ENCODE peak calls at places on chromosomes 4 and X, in seven cellular contexts. B is mammary epithelial cell, R is GM12878, D is astrocyte, Q is GM23248, E is GM23338, A is PC-3. H is an unnamed sample. For H3K4me1 and H3K79me2, the result is how much of the 10 kb centered on the place peaks cover.

GRCh38 chrX:102043380-102043779 is 82.1 kb upstream of the TCEAL2 start:
- DNase-seq in Q (no peak), R (no peak), D (no peak), A (no peak), B (no peak), E (no peak), H (no peak)

GRCh38 chr4:126038492-126039236 is 723.9 kb downstream of the FAT4 start:
- DNase-seq in B (no peak), A (no peak), E (no peak), D (no peak), Q (no peak), R (no peak), H (peak)

GRCh38 chrX:38045697-38046096 is 39.3 kb downstream of the SYTL5 start:
- DNase-seq in R (no peak), D (peak), Q (no peak), B (no peak), A (peak), E (no peak), H (peak)

GRCh38 chrX:2451456-2452316 is 49.1 kb downstream of the DHRSX start:
- DNase-seq in Q (peak), B (no peak), D (peak), R (no peak), A (no peak), E (peak), H (peak)

GRCh38 chr4:125187621-125188176 is 127.1 kb upstream of the FAT4 start:
- DNase-seq in R (no peak), A (peak), D (peak), E (no peak), B (peak), Q (peak), H (peak)

GRCh38 chrX:103932133-103932532 is 30.3 kb upstream of the TMSB15B start:
- DNase-seq in A (no peak), R (no peak), B (no peak), Q (no peak), D (no peak), E (no peak), H (no peak)

GRCh38 chr4:17781072-17781830 is at the start of gene FAM184B:
- DNase-seq in E (peak), D (peak), Q (peak), A (peak), B (no peak), R (no peak), H (peak)

GRCh38 chr4:13329963-13330362 is 154.2 kb downstream of the RAB28 start:
- DNase-seq in B (peak), R (peak), D (peak), Q (peak), E (no peak), A (peak), H (peak)

GRCh38 chrX:77442728-77443127 is 4.5 kb upstream of the FGF16 start:
- DNase-seq in B (peak), D (peak), Q (peak), E (no peak), A (peak), R (no peak), H (peak)

GRCh38 chrX:120260369-120260768 is 9.8 kb downstream of the ZBTB33 start:
- DNase-seq in R (no peak), D (no peak), A (no peak), E (no peak), Q (no peak), B (peak), H (no peak)

GRCh38 chrX:97315939-97316338 is 432.2 kb downstream of the RPA4 start:
- DNase-seq in B (no peak), E (peak), D (no peak), Q (no peak), R (no peak), A (peak), H (no peak)

GRCh38 chr4:6198768-6199343 is 1.5 kb downstream of the JAKMIP1 start:
- DNase-seq in A (no peak), R (no peak), D (no peak), E (peak), B (peak), Q (no peak), H (peak)

GRCh38 chrX:106874075-106874474 is 29.1 kb downstream of the RIPPLY1 start:
- DNase-seq in R (no peak), A (peak), Q (peak), B (no peak), E (peak), D (peak), H (peak)

GRCh38 chrX:96770315-96770714 is 85.7 kb downstream of the DIAPH2 start:
- DNase-seq in E (peak), B (no peak), D (no peak), A (peak), Q (peak), R (no peak), H (peak)

GRCh38 chrX:9378980-9379696 is 85.7 kb upstream of the TBL1X start:
- DNase-seq in E (no peak), Q (peak), B (peak), D (peak), R (no peak), A (peak), H (peak)

GRCh38 chr4:74504212-74504611 is 59.3 kb downstream of the AREG start:
- DNase-seq in Q (peak), B (peak), R (no peak), E (no peak), D (peak), A (peak), H (peak)

GRCh38 chrX:13994104-13994503 is 35.6 kb downstream of the GEMIN8 start:
- DNase-seq in Q (no peak), D (no peak), R (no peak), E (no peak), B (no peak), A (no peak), H (no peak)

GRCh38 chrX:14922437-14922836 is 49.2 kb downstream of the MOSPD2 start:
- DNase-seq in B (peak), E (no peak), D (peak), A (peak), Q (peak), R (no peak), H (peak)

GRCh38 chrX:67546496-67547423 is 2.9 kb downstream of the AR start:
- DNase-seq in B (no peak), D (no peak), R (no peak), E (peak), Q (peak), A (no peak), H (no peak)

GRCh38 chr4:67713531-67714247 is 12.7 kb upstream of the UBA6 start:
- DNase-seq in A (peak), D (peak), B (peak), Q (peak), E (no peak), R (no peak), H (peak)

GRCh38 chr4:126583509-126583908 is 1049.2 kb upstream of the INTU start:
- DNase-seq in D (no peak), E (peak), B (peak), A (peak), Q (peak), R (no peak), H (peak)

GRCh38 chr4:163495900-163496299 is 1.4 kb downstream of the TMA16 start:
- DNase-seq in A (no peak), R (peak), B (peak), D (no peak), E (no peak), Q (no peak), H (no peak)

GRCh38 chr4:73815145-73815544 is 21.3 kb upstream of the CXCL6 start:
- DNase-seq in D (no peak), Q (no peak), E (no peak), B (peak), A (peak), R (no peak), H (peak)

GRCh38 chrX:78029663-78030062 is 60.2 kb upstream of the PGAM4 start:
- DNase-seq in D (peak), Q (peak), A (peak), B (peak), R (no peak), E (peak), H (peak)

GRCh38 chr4:8050555-8051206 is 107.9 kb downstream of the ABLIM2 start:
- DNase-seq in B (no peak), A (no peak), E (peak), D (peak), Q (peak), R (no peak), H (peak)

GRCh38 chr4:123832173-123833026 is 435.8 kb downstream of the SPRY1 start:
- DNase-seq in B (peak), R (no peak), D (peak), Q (peak), E (no peak), A (peak), H (peak)

GRCh38 chr4:114597410-114598115 is 1.0 kb upstream of the UGT8 start:
- DNase-seq in R (no peak), A (peak), D (no peak), Q (no peak), B (no peak), E (peak), H (no peak)

GRCh38 chr4:26267087-26267486 is 53.7 kb upstream of the RBPJ start:
- DNase-seq in E (no peak), B (no peak), D (peak), A (no peak), Q (peak), R (no peak), H (peak)

GRCh38 chr4:10114607-10115006 is 2.0 kb downstream of the WDR1 start:
- DNase-seq in Q (no peak), R (no peak), E (no peak), B (no peak), D (no peak), A (no peak), H (no peak)
- H3K4me1 ChIP-seq in Q (under half), R (under half), E (under half), B (half or more), D (under half), A (under half), H (under half)

GRCh38 chr4:15681372-15682339 is at the start of gene FAM200B:
- DNase-seq in A (peak), D (peak), R (peak), E (peak), B (peak), Q (peak), H (peak)
- H2AFZ ChIP-seq in A (peak), D (peak), R (peak), E (no peak), B (peak), Q (peak), H (peak)

DNA sequence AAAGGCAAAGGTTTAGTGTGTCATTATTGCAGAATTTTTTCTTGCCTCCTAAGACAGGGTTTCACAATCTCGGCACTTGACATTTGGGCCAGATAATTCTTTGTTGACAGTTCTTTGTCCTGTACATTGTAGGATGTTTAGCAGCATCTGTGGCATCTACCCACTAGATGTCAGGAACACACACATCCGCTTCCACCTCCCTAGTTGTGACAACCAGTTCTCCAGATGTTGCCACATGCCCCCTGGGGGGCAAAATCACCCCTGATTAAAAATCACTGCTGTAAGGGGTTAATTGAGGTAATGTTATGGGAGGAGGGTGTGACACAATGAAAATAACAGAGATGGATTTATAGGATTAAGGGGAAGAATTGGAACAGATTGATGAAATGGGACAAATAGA is 75.3 kb downstream of the HMGB2 start:
- DNase-seq in D (no peak), Q (no peak), B (no peak), R (no peak), E (no peak), A (no peak), H (no peak)
- H3K79me2 ChIP-seq in D (under half), Q (under half), B (under half), R (under half), E (half or more), A (under half), H (under half)

GRCh38 chr4:76214269-76214628 is 625 bp upstream of the SCARB2 start:
- DNase-seq in E (peak), R (no peak), B (no peak), D (no peak), Q (no peak), A (peak), H (no peak)
- H3K4me1 ChIP-seq in E (under half), R (under half), B (under half), D (under half), Q (under half), A (half or more), H (under half)

GRCh38 chrX:131791608-131792355 is 231.3 kb upstream of the STK26 start:
- DNase-seq in R (no peak), D (no peak), Q (no peak), A (no peak), B (no peak), E (no peak), H (no peak)
- H2AFZ ChIP-seq in R (no peak), D (no peak), Q (no peak), A (peak), B (peak), E (no peak), H (no peak)

GRCh38 chrX:40010550-40011364 is 87.0 kb downstream of the BCOR start:
- DNase-seq in Q (no peak), E (no peak), R (no peak), B (no peak), A (no peak), D (no peak), H (no peak)

GRCh38 chrX:40009890-40010289 is 87.9 kb downstream of the BCOR start:
- DNase-seq in E (peak), B (no peak), A (no peak), Q (no peak), R (no peak), D (no peak), H (no peak)

GRCh38 chrX:40012800-40013682 is 84.7 kb downstream of the BCOR start:
- DNase-seq in Q (peak), R (no peak), D (peak), E (peak), B (peak), A (peak), H (peak)

GRCh38 chrX:40011483-40012038 is 86.2 kb downstream of the BCOR start:
- DNase-seq in A (no peak), D (no peak), B (no peak), Q (no peak), R (no peak), E (no peak), H (no peak)

DNA sequence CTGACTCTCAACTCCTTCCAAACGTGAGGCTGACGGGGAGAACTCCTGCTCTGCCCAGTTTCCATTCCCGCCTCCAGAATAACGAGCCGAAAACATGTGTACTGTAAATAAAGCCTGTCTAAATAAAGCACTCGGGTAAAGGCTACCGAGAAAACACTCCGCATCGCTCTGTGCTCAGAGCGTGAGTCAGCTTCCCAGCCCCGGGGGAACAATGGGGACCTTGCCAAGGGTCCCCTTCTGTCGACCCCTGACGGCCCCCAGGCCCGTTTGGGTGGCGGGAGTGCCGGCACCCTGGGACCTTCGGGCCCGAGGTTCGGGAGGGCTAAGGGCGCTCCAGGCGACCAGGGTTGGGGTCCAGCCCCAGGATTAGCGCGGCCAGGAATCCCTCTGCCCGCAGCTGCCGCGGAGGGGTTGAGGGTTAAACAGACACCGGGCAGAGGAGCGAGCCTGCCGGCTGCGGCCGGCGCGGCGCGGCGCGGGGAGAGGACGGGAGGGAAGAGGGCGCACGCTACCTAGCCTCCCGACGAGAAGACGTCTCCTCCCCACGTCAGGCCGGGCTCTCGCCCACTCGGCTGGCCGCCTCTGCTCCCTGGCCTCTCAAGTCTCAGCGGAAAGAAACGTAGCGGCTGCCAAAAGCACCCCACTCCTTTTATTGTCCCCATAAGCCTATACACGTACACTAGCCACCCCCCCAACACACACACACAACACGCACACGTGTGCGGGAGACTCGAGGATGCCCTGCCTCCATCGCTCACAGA is 85.5 kb downstream of the BCOR start:
- DNase-seq in Q (peak), E (peak), R (no peak), A (peak), D (peak), B (no peak), H (peak)
- H3K79me2 ChIP-seq in Q (under half), E (under half), R (under half), A (under half), D (under half), B (under half), H (under half)

DNA sequence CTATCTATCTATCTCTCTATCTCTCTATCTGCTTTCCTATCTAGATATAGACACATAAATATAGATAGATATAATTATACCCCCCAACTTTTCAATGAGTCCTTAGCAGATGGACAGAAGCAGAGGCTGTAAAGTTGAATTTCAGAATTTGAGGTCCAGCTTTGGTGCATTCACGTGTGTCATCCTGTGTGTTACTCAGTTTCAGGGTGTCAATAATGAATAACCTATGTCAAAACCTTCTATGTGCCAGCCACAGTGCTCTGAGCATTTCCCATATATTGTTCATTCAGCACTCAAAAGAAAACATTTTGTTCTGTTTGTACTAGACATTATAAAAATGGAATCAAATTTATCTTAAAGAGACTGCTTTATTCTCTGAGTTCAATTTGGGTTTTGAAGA is 310.0 kb downstream of the ARHGAP24 start:
- DNase-seq in A (no peak), R (no peak), B (no peak), E (no peak), D (no peak), Q (no peak), H (no peak)
- H3K4me1 ChIP-seq in A (half or more), R (under half), B (under half), E (under half), D (under half), Q (half or more), H (under half)